ENCODE peak calls at places on chromosome 9, in six cellular contexts. G, U, R, Q, O and F are unnamed samples.

GRCh38 chr9:87071473-87071872 is 124.2 kb upstream of the GAS1 start:
- DNase-seq in G (no peak), U (no peak), R (no peak), Q (no peak), O (no peak), F (no peak)

GRCh38 chr9:112333639-112334318 is 360 bp upstream of the PTBP3 start:
- DNase-seq in G (peak), U (peak), R (peak), Q (peak), O (peak), F (peak)

GRCh38 chr9:126518763-126519162 is 95.0 kb upstream of the LMX1B start:
- DNase-seq in G (no peak), U (no peak), R (no peak), Q (no peak), O (no peak), F (no peak)

GRCh38 chr9:30299126-30299780 is 2085.2 kb upstream of the ACO1 start:
- DNase-seq in G (no peak), U (no peak), R (no peak), Q (no peak), O (peak), F (no peak)

GRCh38 chr9:133127340-133127981 is 6.4 kb upstream of the RALGDS start:
- DNase-seq in G (no peak), U (peak), R (no peak), Q (peak), O (peak), F (no peak)

GRCh38 chr9:37425298-37425752 is 2.8 kb downstream of the GRHPR start:
- DNase-seq in G (no peak), U (no peak), R (peak), Q (no peak), O (no peak), F (no peak)

GRCh38 chr9:134127616-134128015 is 8.3 kb upstream of the WDR5 start:
- DNase-seq in G (no peak), U (no peak), R (no peak), Q (no peak), O (no peak), F (no peak)

GRCh38 chr9:128422783-128423150 is 2.1 kb downstream of the CERCAM start:
- DNase-seq in G (no peak), U (no peak), R (no peak), Q (no peak), O (no peak), F (no peak)

GRCh38 chr9:19184144-19184917 is 46.2 kb upstream of the DENND4C start:
- DNase-seq in G (peak), U (peak), R (peak), Q (peak), O (peak), F (peak)
- H3K4me3 ChIP-seq in G (no peak), U (no peak), R (peak), Q (no peak), O (no peak), F (no peak)

GRCh38 chr9:123960366-123960765 is 30.4 kb upstream of the DENND1A start:
- DNase-seq in G (no peak), U (no peak), R (peak), Q (no peak), O (no peak), F (peak)

GRCh38 chr9:123959787-123960186 is 29.9 kb upstream of the DENND1A start:
- DNase-seq in G (no peak), U (no peak), R (no peak), Q (no peak), O (no peak), F (no peak)

GRCh38 chr9:123967323-123967722 is 37.4 kb upstream of the DENND1A start:
- DNase-seq in G (no peak), U (no peak), R (no peak), Q (no peak), O (no peak), F (no peak)

GRCh38 chr9:123960965-123961364 is 31.0 kb upstream of the DENND1A start:
- DNase-seq in G (no peak), U (no peak), R (peak), Q (no peak), O (no peak), F (no peak)

DNA sequence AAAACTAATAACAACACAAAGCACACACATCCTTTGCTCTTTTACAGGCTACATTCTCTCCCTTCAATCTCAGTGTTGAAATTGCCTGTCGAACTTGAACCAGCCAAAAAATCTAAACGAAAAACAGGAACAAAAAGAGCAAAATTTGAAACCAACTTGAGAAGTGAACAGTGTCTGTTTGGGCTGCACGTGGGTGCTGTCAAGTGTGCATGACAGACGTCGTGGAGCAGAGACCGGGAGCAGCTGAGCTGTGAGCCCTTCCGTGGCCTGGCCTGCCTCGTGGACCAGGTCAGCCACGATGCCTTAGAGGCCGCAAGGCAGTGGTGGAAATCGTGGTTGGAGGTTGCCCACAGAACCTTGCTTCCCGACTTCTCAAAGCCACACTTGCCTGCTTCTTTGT is 34.8 kb upstream of the DENND1A start:
- DNase-seq in G (no peak), U (no peak), R (no peak), Q (no peak), O (no peak), F (no peak)
- TF ChIP-seq CTCF in G (no peak), U (no peak), R (no peak), Q (no peak), O (no peak), F (no peak)

GRCh38 chr9:84667571-84668203 is 1.8 kb upstream of the NTRK2 start:
- DNase-seq in G (peak), U (no peak), R (no peak), Q (peak), O (no peak), F (peak)
- H3K4me3 ChIP-seq in G (no peak), U (peak), R (no peak), Q (no peak), O (no peak), F (no peak)

GRCh38 chr9:136856541-136857141 is 4.5 kb downstream of the MAMDC4 start:
- DNase-seq in G (no peak), U (no peak), R (no peak), Q (no peak), O (no peak), F (no peak)
- TF ChIP-seq CTCF in G (no peak), U (no peak), R (peak), Q (no peak), O (no peak), F (no peak)

GRCh38 chr9:14321517-14322125 is 7.7 kb upstream of the NFIB start:
- DNase-seq in G (no peak), U (no peak), R (no peak), Q (no peak), O (no peak), F (no peak)

GRCh38 chr9:14318934-14319513 is 5.1 kb upstream of the NFIB start:
- DNase-seq in G (no peak), U (no peak), R (no peak), Q (no peak), O (no peak), F (no peak)

GRCh38 chr9:14322211-14323082 is 8.5 kb upstream of the NFIB start:
- DNase-seq in G (peak), U (peak), R (peak), Q (peak), O (peak), F (peak)

GRCh38 chr9:14323083-14323968 is 9.4 kb upstream of the NFIB start:
- DNase-seq in G (no peak), U (no peak), R (no peak), Q (no peak), O (no peak), F (no peak)

GRCh38 chr9:14320272-14321245 is 6.6 kb upstream of the NFIB start:
- DNase-seq in G (peak), U (no peak), R (peak), Q (peak), O (no peak), F (peak)
- H3K4me3 ChIP-seq in G (no peak), U (peak), R (no peak), Q (no peak), O (peak), F (no peak)

DNA sequence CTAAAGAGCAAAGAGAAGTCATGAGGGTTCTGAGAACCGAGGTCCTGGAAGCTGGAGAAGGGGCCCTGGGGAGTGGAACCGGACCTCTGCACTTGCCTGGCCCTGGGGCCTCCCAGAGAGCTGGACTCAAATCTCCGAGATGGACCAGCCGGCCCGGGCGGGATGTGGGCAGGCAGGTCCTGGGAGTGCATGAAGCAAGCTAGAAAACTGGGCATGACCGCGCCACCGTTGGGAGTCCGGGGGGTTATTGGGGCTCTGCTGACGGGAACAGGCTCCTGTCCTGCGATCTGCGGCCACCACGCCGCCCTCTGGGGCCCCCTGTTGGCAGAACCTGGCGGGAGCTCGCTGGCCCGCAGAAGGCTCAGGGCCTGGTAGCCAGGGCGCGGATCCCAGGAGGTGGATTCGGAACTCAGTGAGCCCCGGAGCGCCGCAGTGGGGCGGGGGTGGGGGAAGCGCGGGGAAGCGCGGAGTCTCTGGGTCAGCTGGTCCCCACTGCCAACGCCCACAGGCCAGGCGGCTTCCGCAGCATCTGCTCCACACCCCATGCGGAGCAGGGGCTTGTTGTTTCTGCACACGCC is 150.6 kb downstream of the ERCC6L2 start:
- DNase-seq in G (no peak), U (peak), R (no peak), Q (no peak), O (no peak), F (no peak)
- TF ChIP-seq CTCF in G (no peak), U (peak), R (peak), Q (no peak), O (peak), F (peak)

DNA sequence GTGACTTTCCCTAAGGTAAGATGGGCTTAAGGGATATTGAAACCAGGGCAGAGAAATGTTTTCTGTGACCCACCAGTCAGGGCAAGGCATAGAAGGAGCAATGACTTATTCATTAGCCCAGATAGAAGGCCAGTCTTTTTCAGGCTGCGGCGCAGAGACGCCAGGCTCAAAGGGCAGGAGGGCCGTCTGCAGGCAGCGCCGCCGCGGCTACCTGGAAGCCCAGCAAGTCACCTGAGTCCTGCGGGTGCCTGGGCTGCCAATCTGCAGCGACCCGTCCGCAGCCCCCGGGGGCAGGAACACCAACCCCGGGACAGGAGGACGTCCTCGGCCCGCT is 322 bp upstream of the SH3GL2 start:
- DNase-seq in G (no peak), U (no peak), R (no peak), Q (no peak), O (no peak), F (no peak)
- H3K4me3 ChIP-seq in G (peak), U (peak), R (no peak), Q (peak), O (peak), F (no peak)

DNA sequence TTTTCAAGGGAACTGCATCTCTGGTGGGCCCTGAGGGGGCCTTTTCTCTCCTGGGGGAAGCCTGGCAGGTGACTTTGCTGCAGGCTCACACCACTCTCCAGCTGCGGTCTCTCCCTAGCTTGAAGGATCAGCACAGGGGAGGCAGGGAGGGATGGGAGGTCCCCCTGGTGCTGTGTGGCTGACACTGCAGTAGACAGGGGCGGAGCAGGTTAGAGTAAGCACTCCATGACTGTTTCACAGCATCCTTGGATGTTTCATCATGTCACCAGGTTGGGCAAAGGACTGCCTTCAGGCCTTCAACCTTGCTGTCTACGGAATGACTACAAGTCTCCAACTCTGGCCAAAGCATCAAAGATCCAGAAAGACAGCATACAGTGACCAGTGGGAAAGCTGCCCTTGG is 470.7 kb downstream of the CDK5RAP2 start:
- DNase-seq in G (no peak), U (no peak), R (peak), Q (no peak), O (no peak), F (peak)
- TF ChIP-seq CTCF in G (peak), U (no peak), R (peak), Q (no peak), O (no peak), F (peak)

DNA sequence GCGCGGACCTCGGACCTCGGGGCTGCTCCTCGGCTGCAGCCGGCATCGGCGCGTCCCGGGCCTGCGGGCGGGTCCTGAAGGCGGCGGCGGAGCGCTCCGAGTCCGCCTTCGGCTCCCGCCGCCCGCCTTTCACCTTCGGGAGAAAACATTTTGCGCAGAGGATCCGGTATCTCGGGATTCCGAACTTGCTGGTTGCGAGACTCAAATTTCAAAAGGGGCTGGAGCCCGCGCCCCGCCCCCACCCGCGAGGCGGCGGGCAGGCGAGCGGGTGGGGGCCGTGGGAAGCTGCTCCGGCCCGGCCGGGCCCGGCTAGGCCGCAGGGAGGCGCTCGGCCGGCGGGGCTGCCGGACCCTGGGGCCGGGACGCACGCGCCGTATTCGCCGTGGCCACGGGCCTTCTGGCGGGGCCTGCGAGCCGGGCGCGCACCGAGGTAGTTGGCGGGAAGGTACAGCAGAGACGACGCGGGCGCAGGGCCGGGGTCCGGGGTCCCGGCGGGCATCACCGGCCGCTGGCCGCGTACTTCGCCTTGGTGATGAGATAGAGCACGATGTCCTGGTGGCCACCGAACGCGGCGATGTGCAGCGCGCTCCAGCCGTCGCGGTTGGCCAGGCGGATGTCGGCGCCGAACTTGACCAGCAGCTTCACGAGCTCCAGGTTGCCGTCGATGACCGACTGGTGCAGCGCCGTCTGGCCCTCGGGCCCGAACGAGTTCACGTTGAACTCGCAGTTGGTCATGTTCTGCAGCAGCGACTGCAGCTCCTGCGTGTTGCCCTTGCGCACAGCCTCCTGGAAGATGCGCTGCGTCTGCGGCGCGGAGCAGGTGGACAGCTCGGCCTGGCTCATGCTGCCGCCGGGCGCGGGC is 754 bp downstream of the NRARP start:
- DNase-seq in G (peak), U (peak), R (peak), Q (peak), O (peak), F (peak)
- H3K4me3 ChIP-seq in G (peak), U (peak), R (peak), Q (peak), O (peak), F (peak)

GRCh38 chr9:35691757-35692301 is 2.1 kb upstream of the TPM2 start:
- DNase-seq in G (no peak), U (no peak), R (no peak), Q (no peak), O (peak), F (no peak)

GRCh38 chr9:35690447-35691324 is 961 bp upstream of the TPM2 start:
- DNase-seq in G (peak), U (peak), R (peak), Q (peak), O (peak), F (peak)

GRCh38 chr9:35689601-35690446 is at the start of gene TPM2:
- DNase-seq in G (peak), U (no peak), R (no peak), Q (peak), O (peak), F (no peak)

GRCh38 chr9:35689351-35689600 is 449 bp downstream of the TPM2 start:
- DNase-seq in G (no peak), U (no peak), R (no peak), Q (no peak), O (no peak), F (no peak)

DNA sequence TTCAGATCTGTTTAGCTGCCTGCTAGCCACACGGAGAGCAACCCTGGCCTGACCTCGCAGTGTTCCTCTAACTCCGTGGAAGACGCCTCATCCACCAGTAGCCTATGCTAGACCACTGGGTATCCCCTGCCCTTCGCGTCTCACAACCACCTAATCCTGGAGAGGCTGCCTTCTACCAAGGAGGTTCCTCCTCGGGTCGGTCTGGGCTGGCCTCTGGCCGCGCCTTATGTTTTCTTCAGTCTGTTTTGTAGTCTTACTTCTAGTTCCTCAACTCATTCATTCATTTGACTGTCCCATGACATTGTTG is 1.6 kb upstream of the TPM2 start:
- DNase-seq in G (no peak), U (no peak), R (no peak), Q (no peak), O (no peak), F (no peak)
- TF ChIP-seq CTCF in G (no peak), U (no peak), R (no peak), Q (no peak), O (no peak), F (no peak)